ENCODE peak calls at places on chromosomes 13 and 19, in seven cellular contexts. One of them, this sample, is unnamed.

GRCh38 chr19:18588611-18589379 is at the start of gene REX1BD:
- DNase-seq in Panc1: no peak
- DNase-seq in right lobe of liver: peak; percentile 87
- DNase-seq in astrocyte: peak; percentile 59
- DNase-seq in mesenchymal stem cell: peak; percentile 76
- DNase-seq in mammary epithelial cell: peak; percentile 66
- DNase-seq in pancreas: peak; percentile 79
- DNase-seq in this sample: peak; percentile 88

GRCh38 chr19:55300821-55301458 is 17.1 kb downstream of the BRSK1 start:
- DNase-seq in astrocyte: no peak
- DNase-seq in mesenchymal stem cell: no peak
- DNase-seq in Panc1: no peak
- DNase-seq in pancreas: no peak
- DNase-seq in mammary epithelial cell: no peak
- DNase-seq in right lobe of liver: no peak
- DNase-seq in this sample: no peak

GRCh38 chr19:50694815-50695145 is 24.8 kb downstream of the SHANK1 start:
- DNase-seq in Panc1: no peak
- DNase-seq in pancreas: no peak
- DNase-seq in mammary epithelial cell: no peak
- DNase-seq in astrocyte: no peak
- DNase-seq in mesenchymal stem cell: no peak
- DNase-seq in right lobe of liver: no peak
- DNase-seq in this sample: no peak

GRCh38 chr13:87810391-87810801 is 139.2 kb downstream of the SLITRK5 start:
- DNase-seq in right lobe of liver: no peak
- DNase-seq in astrocyte: no peak
- DNase-seq in Panc1: no peak
- DNase-seq in mesenchymal stem cell: peak; percentile 20
- DNase-seq in mammary epithelial cell: no peak
- DNase-seq in pancreas: no peak
- DNase-seq in this sample: no peak

GRCh38 chr13:33277351-33277750 is 8.2 kb downstream of the STARD13 start:
- DNase-seq in right lobe of liver: no peak
- DNase-seq in pancreas: no peak
- DNase-seq in mammary epithelial cell: no peak
- DNase-seq in astrocyte: no peak
- DNase-seq in mesenchymal stem cell: no peak
- DNase-seq in Panc1: no peak
- DNase-seq in this sample: no peak

GRCh38 chr19:14971474-14971873 is 8.2 kb downstream of the SLC1A6 start:
- DNase-seq in Panc1: no peak
- DNase-seq in mammary epithelial cell: no peak
- DNase-seq in astrocyte: no peak
- DNase-seq in right lobe of liver: no peak
- DNase-seq in pancreas: no peak
- DNase-seq in mesenchymal stem cell: no peak
- DNase-seq in this sample: no peak

GRCh38 chr13:34166406-34166805 is 348.5 kb downstream of the RFC3 start:
- DNase-seq in astrocyte: no peak
- DNase-seq in right lobe of liver: no peak
- DNase-seq in mesenchymal stem cell: no peak
- DNase-seq in mammary epithelial cell: no peak
- DNase-seq in Panc1: no peak
- DNase-seq in pancreas: no peak
- DNase-seq in this sample: no peak

GRCh38 chr19:45499196-45500180 is 1.2 kb downstream of the PPM1N start:
- DNase-seq in astrocyte: no peak
- DNase-seq in mesenchymal stem cell: peak; percentile 44
- DNase-seq in Panc1: no peak
- DNase-seq in mammary epithelial cell: no peak
- DNase-seq in right lobe of liver: peak; percentile 72
- DNase-seq in pancreas: peak; percentile 45
- DNase-seq in this sample: peak; percentile 42

GRCh38 chr13:50908371-50908770 is 1.2 kb upstream of the RNASEH2B start:
- DNase-seq in astrocyte: no peak
- DNase-seq in mammary epithelial cell: no peak
- DNase-seq in right lobe of liver: no peak
- DNase-seq in Panc1: no peak
- DNase-seq in mesenchymal stem cell: no peak
- DNase-seq in pancreas: no peak
- DNase-seq in this sample: no peak

GRCh38 chr13:74218291-74218690 is 84.1 kb upstream of the KLF12 start:
- DNase-seq in mesenchymal stem cell: no peak
- DNase-seq in mammary epithelial cell: no peak
- DNase-seq in Panc1: no peak
- DNase-seq in pancreas: no peak
- DNase-seq in right lobe of liver: no peak
- DNase-seq in astrocyte: no peak
- DNase-seq in this sample: no peak

GRCh38 chr19:3201072-3201700 is 15.5 kb downstream of the NCLN start:
- DNase-seq in astrocyte: no peak
- DNase-seq in mammary epithelial cell: no peak
- DNase-seq in mesenchymal stem cell: no peak
- DNase-seq in right lobe of liver: no peak
- DNase-seq in pancreas: no peak
- DNase-seq in Panc1: no peak
- DNase-seq in this sample: no peak

GRCh38 chr13:94662274-94662945 is 49.9 kb downstream of the SOX21 start:
- DNase-seq in pancreas: no peak
- DNase-seq in right lobe of liver: no peak
- DNase-seq in astrocyte: no peak
- DNase-seq in mammary epithelial cell: no peak
- DNase-seq in Panc1: no peak
- DNase-seq in mesenchymal stem cell: no peak
- DNase-seq in this sample: no peak

GRCh38 chr19:4914736-4915501 is 5.6 kb downstream of the UHRF1 start:
- DNase-seq in astrocyte: peak; percentile 82
- DNase-seq in mesenchymal stem cell: peak; percentile 82
- DNase-seq in Panc1: no peak
- DNase-seq in mammary epithelial cell: peak; percentile 93
- DNase-seq in pancreas: no peak
- DNase-seq in right lobe of liver: no peak
- DNase-seq in this sample: peak; percentile 85

GRCh38 chr13:25468330-25469178 is 96.8 kb downstream of the ATP8A2 start:
- DNase-seq in mesenchymal stem cell: no peak
- DNase-seq in right lobe of liver: no peak
- DNase-seq in mammary epithelial cell: peak; percentile 36
- DNase-seq in astrocyte: peak; percentile 20
- DNase-seq in pancreas: no peak
- DNase-seq in Panc1: no peak
- DNase-seq in this sample: peak; percentile 68

GRCh38 chr13:24891476-24892108 is 127.6 kb downstream of the RNF17 start:
- DNase-seq in pancreas: no peak
- DNase-seq in mesenchymal stem cell: no peak
- DNase-seq in astrocyte: no peak
- DNase-seq in Panc1: no peak
- DNase-seq in mammary epithelial cell: no peak
- DNase-seq in right lobe of liver: no peak
- DNase-seq in this sample: no peak

GRCh38 chr19:49894879-49895565 is 1.7 kb downstream of the IL4I1 start:
- DNase-seq in mammary epithelial cell: no peak
- DNase-seq in astrocyte: no peak
- DNase-seq in right lobe of liver: no peak
- DNase-seq in pancreas: no peak
- DNase-seq in mesenchymal stem cell: no peak
- DNase-seq in Panc1: no peak
- DNase-seq in this sample: no peak

GRCh38 chr13:75302031-75302430 is 179.9 kb downstream of the TBC1D4 start:
- DNase-seq in Panc1: no peak
- DNase-seq in pancreas: no peak
- DNase-seq in astrocyte: no peak
- DNase-seq in right lobe of liver: no peak
- DNase-seq in mesenchymal stem cell: no peak
- DNase-seq in mammary epithelial cell: no peak
- DNase-seq in this sample: no peak

GRCh38 chr13:103007427-103007762 is 58.8 kb downstream of the SLC10A2 start:
- DNase-seq in pancreas: no peak
- DNase-seq in Panc1: no peak
- DNase-seq in mesenchymal stem cell: no peak
- DNase-seq in mammary epithelial cell: no peak
- DNase-seq in right lobe of liver: no peak
- DNase-seq in astrocyte: no peak
- DNase-seq in this sample: no peak

GRCh38 chr13:69496951-69497350 is 610.7 kb upstream of the ATXN8OS start:
- DNase-seq in mesenchymal stem cell: no peak
- DNase-seq in pancreas: no peak
- DNase-seq in astrocyte: no peak
- DNase-seq in Panc1: no peak
- DNase-seq in right lobe of liver: no peak
- DNase-seq in mammary epithelial cell: no peak
- DNase-seq in this sample: no peak

GRCh38 chr19:28397311-28397710 is 815.6 kb downstream of the UQCRFS1 start:
- DNase-seq in mammary epithelial cell: no peak
- DNase-seq in astrocyte: no peak
- DNase-seq in right lobe of liver: no peak
- DNase-seq in mesenchymal stem cell: no peak
- DNase-seq in Panc1: no peak
- DNase-seq in pancreas: no peak
- DNase-seq in this sample: no peak

GRCh38 chr19:41537789-41538188 is 38.2 kb upstream of the CEACAM21 start:
- DNase-seq in astrocyte: no peak
- DNase-seq in right lobe of liver: no peak
- DNase-seq in mammary epithelial cell: peak; percentile 7
- DNase-seq in Panc1: no peak
- DNase-seq in mesenchymal stem cell: peak; percentile 10
- DNase-seq in pancreas: no peak
- DNase-seq in this sample: peak; percentile 17

GRCh38 chr19:7792286-7792685 is 29.2 kb downstream of the CLEC4M start:
- DNase-seq in mesenchymal stem cell: peak; percentile 40
- DNase-seq in pancreas: no peak
- DNase-seq in Panc1: no peak
- DNase-seq in mammary epithelial cell: peak; percentile 17
- DNase-seq in astrocyte: no peak
- DNase-seq in right lobe of liver: no peak
- DNase-seq in this sample: no peak

GRCh38 chr13:25415196-25415595 is 43.4 kb downstream of the ATP8A2 start:
- DNase-seq in Panc1: no peak
- DNase-seq in mesenchymal stem cell: no peak
- DNase-seq in mammary epithelial cell: no peak
- DNase-seq in pancreas: no peak
- DNase-seq in right lobe of liver: no peak
- DNase-seq in astrocyte: no peak
- DNase-seq in this sample: no peak

GRCh38 chr19:3095375-3096191 is 1.4 kb downstream of the GNA11 start:
- DNase-seq in Panc1: no peak
- DNase-seq in right lobe of liver: peak; percentile 62
- DNase-seq in pancreas: no peak
- DNase-seq in mammary epithelial cell: peak; percentile 36
- DNase-seq in mesenchymal stem cell: peak; percentile 38
- DNase-seq in astrocyte: no peak
- DNase-seq in this sample: peak; percentile 41

GRCh38 chr19:1451916-1452801 is 2.2 kb downstream of the APC2 start:
- DNase-seq in pancreas: no peak
- DNase-seq in astrocyte: no peak
- DNase-seq in mesenchymal stem cell: no peak
- DNase-seq in right lobe of liver: no peak
- DNase-seq in mammary epithelial cell: no peak
- DNase-seq in Panc1: no peak
- DNase-seq in this sample: no peak

DNA sequence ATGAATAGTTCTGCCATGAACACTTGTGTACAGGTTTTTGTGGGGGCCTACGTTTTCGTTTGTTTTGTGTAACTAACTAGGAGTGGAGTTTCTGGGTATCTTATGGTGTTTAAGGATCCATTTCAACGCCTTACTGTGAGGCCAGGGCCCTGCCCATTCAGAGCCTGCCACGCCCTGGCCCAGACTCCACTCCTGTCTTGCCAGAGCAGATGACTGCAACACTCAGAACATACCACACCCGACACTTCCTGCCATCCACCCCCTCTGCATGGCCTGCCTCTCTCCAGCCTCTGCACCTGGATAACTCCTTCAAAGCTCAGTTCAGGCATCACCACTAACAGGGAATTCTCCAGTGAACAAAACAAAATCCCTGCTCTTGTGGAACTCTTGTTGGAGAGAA is 43.2 kb downstream of the RGCC start:
- DNase-seq in Panc1: no peak
- DNase-seq in right lobe of liver: no peak
- DNase-seq in pancreas: no peak
- DNase-seq in mesenchymal stem cell: no peak
- DNase-seq in astrocyte: no peak
- DNase-seq in mammary epithelial cell: peak; percentile 64
- DNase-seq in this sample: no peak
- H3K4me1 ChIP-seq in Panc1: no peaks in the 10 kb centered on the region
- H3K4me1 ChIP-seq in right lobe of liver: no peaks in the 10 kb centered on the region
- H3K4me1 ChIP-seq in pancreas: no peaks in the 10 kb centered on the region
- H3K4me1 ChIP-seq in mesenchymal stem cell: peaks cover 8% of the 10 kb centered on the region
- H3K4me1 ChIP-seq in astrocyte: peaks cover 10% of the 10 kb centered on the region
- H3K4me1 ChIP-seq in mammary epithelial cell: peaks cover 18% of the 10 kb centered on the region
- H3K4me1 ChIP-seq in this sample: peaks cover 18% of the 10 kb centered on the region

GRCh38 chr13:114122591-114123211 is 9.7 kb downstream of the RASA3 start:
- DNase-seq in right lobe of liver: no peak
- DNase-seq in astrocyte: no peak
- DNase-seq in mesenchymal stem cell: no peak
- DNase-seq in pancreas: no peak
- DNase-seq in Panc1: no peak
- DNase-seq in mammary epithelial cell: no peak
- DNase-seq in this sample: no peak
- H3K4me1 ChIP-seq in right lobe of liver: peaks cover 5% of the 10 kb centered on the region
- H3K4me1 ChIP-seq in astrocyte: peaks cover 58% of the 10 kb centered on the region
- H3K4me1 ChIP-seq in mesenchymal stem cell: peaks cover 58% of the 10 kb centered on the region
- H3K4me1 ChIP-seq in pancreas: peaks cover 6% of the 10 kb centered on the region
- H3K4me1 ChIP-seq in Panc1: peaks cover 63% of the 10 kb centered on the region
- H3K4me1 ChIP-seq in mammary epithelial cell: peaks cover 7% of the 10 kb centered on the region
- H3K4me1 ChIP-seq in this sample: peaks cover 39% of the 10 kb centered on the region

GRCh38 chr19:34733266-34733825 is 697 bp upstream of the ZNF181 start:
- DNase-seq in right lobe of liver: no peak
- DNase-seq in Panc1: no peak
- DNase-seq in mammary epithelial cell: no peak
- DNase-seq in mesenchymal stem cell: no peak
- DNase-seq in astrocyte: no peak
- DNase-seq in pancreas: no peak
- DNase-seq in this sample: no peak

GRCh38 chr19:34733826-34734600 is at the start of gene ZNF181:
- DNase-seq in Panc1: peak; percentile 82
- DNase-seq in astrocyte: peak; percentile 87
- DNase-seq in mammary epithelial cell: peak; percentile 86
- DNase-seq in right lobe of liver: peak; percentile 90
- DNase-seq in mesenchymal stem cell: peak; percentile 95
- DNase-seq in pancreas: peak; percentile 90
- DNase-seq in this sample: peak; percentile 95

GRCh38 chr19:34732548-34733255 is 1.3 kb upstream of the ZNF181 start:
- DNase-seq in right lobe of liver: no peak
- DNase-seq in mesenchymal stem cell: no peak
- DNase-seq in pancreas: peak; percentile 28
- DNase-seq in astrocyte: no peak
- DNase-seq in Panc1: no peak
- DNase-seq in mammary epithelial cell: no peak
- DNase-seq in this sample: no peak

GRCh38 chr19:34731019-34731829 is 2.8 kb upstream of the ZNF181 start:
- DNase-seq in Panc1: no peak
- DNase-seq in mammary epithelial cell: no peak
- DNase-seq in right lobe of liver: no peak
- DNase-seq in mesenchymal stem cell: no peak
- DNase-seq in astrocyte: no peak
- DNase-seq in pancreas: peak; percentile 15
- DNase-seq in this sample: no peak

GRCh38 chr19:34731964-34732363 is 2.1 kb upstream of the ZNF181 start:
- DNase-seq in pancreas: no peak
- DNase-seq in mammary epithelial cell: no peak
- DNase-seq in astrocyte: no peak
- DNase-seq in Panc1: no peak
- DNase-seq in right lobe of liver: no peak
- DNase-seq in mesenchymal stem cell: no peak
- DNase-seq in this sample: no peak
- H3K4me1 ChIP-seq in pancreas: no peaks in the 10 kb centered on the region
- H3K4me1 ChIP-seq in mammary epithelial cell: peaks cover 17% of the 10 kb centered on the region
- H3K4me1 ChIP-seq in astrocyte: peaks cover 9% of the 10 kb centered on the region
- H3K4me1 ChIP-seq in Panc1: peaks cover 7% of the 10 kb centered on the region
- H3K4me1 ChIP-seq in right lobe of liver: no peaks in the 10 kb centered on the region
- H3K4me1 ChIP-seq in mesenchymal stem cell: peaks cover 10% of the 10 kb centered on the region
- H3K4me1 ChIP-seq in this sample: peaks cover 14% of the 10 kb centered on the region

GRCh38 chr19:16587031-16588023 is 15.1 kb upstream of the SLC35E1 start:
- DNase-seq in mesenchymal stem cell: peak; percentile 82
- DNase-seq in pancreas: no peak
- DNase-seq in astrocyte: peak; percentile 58
- DNase-seq in mammary epithelial cell: peak; percentile 61
- DNase-seq in Panc1: no peak
- DNase-seq in right lobe of liver: peak; percentile 48
- DNase-seq in this sample: peak; percentile 38
- H3K4me1 ChIP-seq in mesenchymal stem cell: peaks cover 79% of the 10 kb centered on the region
- H3K4me1 ChIP-seq in pancreas: peaks cover 17% of the 10 kb centered on the region
- H3K4me1 ChIP-seq in astrocyte: peaks cover 53% of the 10 kb centered on the region
- H3K4me1 ChIP-seq in mammary epithelial cell: peaks cover 58% of the 10 kb centered on the region
- H3K4me1 ChIP-seq in Panc1: peaks cover 61% of the 10 kb centered on the region
- H3K4me1 ChIP-seq in right lobe of liver: no peaks in the 10 kb centered on the region
- H3K4me1 ChIP-seq in this sample: peaks cover 65% of the 10 kb centered on the region

This sample was measured in adipocyte.